ENCODE peak calls at places on chromosomes 16 and 17, in eight cellular contexts. One of them, this sample, is unnamed.

GRCh38 chr17:73142763-73143395 is 21.9 kb upstream of the SSTR2 start:
- DNase-seq in SIG-M5: peak
- DNase-seq in NCI-H446: no peak
- DNase-seq in GM04504: no peak
- DNase-seq in SK-N-DZ: no peak
- DNase-seq in stimulated activated CD4-positive, alpha-beta T cell treated with anti-CD3 and anti-CD28 coated beads, Interleukin-12 subunit alpha, Interleukin-12 subunit beta, amount 100 ng/mL, for 4 hours: no peak
- DNase-seq in NCI-H226: peak
- DNase-seq in amygdala: no peak
- DNase-seq in this sample: no peak

GRCh38 chr16:15777533-15778203 is 79.2 kb downstream of the MYH11 start:
- DNase-seq in NCI-H226: peak
- DNase-seq in GM04504: no peak
- DNase-seq in amygdala: no peak
- DNase-seq in NCI-H446: peak
- DNase-seq in stimulated activated CD4-positive, alpha-beta T cell treated with anti-CD3 and anti-CD28 coated beads, Interleukin-12 subunit alpha, Interleukin-12 subunit beta, amount 100 ng/mL, for 4 hours: no peak
- DNase-seq in SK-N-DZ: peak
- DNase-seq in SIG-M5: no peak
- DNase-seq in this sample: no peak

GRCh38 chr16:31833047-31833446 is 40.6 kb upstream of the ZNF267 start:
- DNase-seq in NCI-H226: no peak
- DNase-seq in stimulated activated CD4-positive, alpha-beta T cell treated with anti-CD3 and anti-CD28 coated beads, Interleukin-12 subunit alpha, Interleukin-12 subunit beta, amount 100 ng/mL, for 4 hours: no peak
- DNase-seq in GM04504: no peak
- DNase-seq in SK-N-DZ: no peak
- DNase-seq in SIG-M5: no peak
- DNase-seq in amygdala: no peak
- DNase-seq in NCI-H446: no peak
- DNase-seq in this sample: no peak

GRCh38 chr16:29804455-29805231 is 1.7 kb upstream of the MAZ start:
- DNase-seq in NCI-H446: peak
- DNase-seq in stimulated activated CD4-positive, alpha-beta T cell treated with anti-CD3 and anti-CD28 coated beads, Interleukin-12 subunit alpha, Interleukin-12 subunit beta, amount 100 ng/mL, for 4 hours: no peak
- DNase-seq in SIG-M5: no peak
- DNase-seq in amygdala: no peak
- DNase-seq in SK-N-DZ: no peak
- DNase-seq in GM04504: no peak
- DNase-seq in NCI-H226: peak
- DNase-seq in this sample: peak

GRCh38 chr16:50167603-50168002 is 14.5 kb downstream of the TENT4B start:
- DNase-seq in NCI-H226: no peak
- DNase-seq in GM04504: no peak
- DNase-seq in amygdala: no peak
- DNase-seq in stimulated activated CD4-positive, alpha-beta T cell treated with anti-CD3 and anti-CD28 coated beads, Interleukin-12 subunit alpha, Interleukin-12 subunit beta, amount 100 ng/mL, for 4 hours: no peak
- DNase-seq in SIG-M5: no peak
- DNase-seq in NCI-H446: no peak
- DNase-seq in SK-N-DZ: no peak
- DNase-seq in this sample: no peak

GRCh38 chr16:76741623-76742022 is 449.4 kb upstream of the MON1B start:
- DNase-seq in amygdala: no peak
- DNase-seq in NCI-H446: no peak
- DNase-seq in NCI-H226: no peak
- DNase-seq in SK-N-DZ: no peak
- DNase-seq in GM04504: no peak
- DNase-seq in SIG-M5: no peak
- DNase-seq in stimulated activated CD4-positive, alpha-beta T cell treated with anti-CD3 and anti-CD28 coated beads, Interleukin-12 subunit alpha, Interleukin-12 subunit beta, amount 100 ng/mL, for 4 hours: no peak
- DNase-seq in this sample: no peak

GRCh38 chr17:54899721-54900456 is 763 bp upstream of the TOM1L1 start:
- DNase-seq in amygdala: no peak
- DNase-seq in SIG-M5: no peak
- DNase-seq in NCI-H446: no peak
- DNase-seq in SK-N-DZ: peak
- DNase-seq in GM04504: no peak
- DNase-seq in NCI-H226: no peak
- DNase-seq in stimulated activated CD4-positive, alpha-beta T cell treated with anti-CD3 and anti-CD28 coated beads, Interleukin-12 subunit alpha, Interleukin-12 subunit beta, amount 100 ng/mL, for 4 hours: no peak
- DNase-seq in this sample: no peak

GRCh38 chr17:40321502-40322416 is 12.8 kb downstream of the RARA start:
- DNase-seq in NCI-H226: no peak
- DNase-seq in NCI-H446: peak
- DNase-seq in amygdala: no peak
- DNase-seq in SK-N-DZ: no peak
- DNase-seq in stimulated activated CD4-positive, alpha-beta T cell treated with anti-CD3 and anti-CD28 coated beads, Interleukin-12 subunit alpha, Interleukin-12 subunit beta, amount 100 ng/mL, for 4 hours: no peak
- DNase-seq in GM04504: no peak
- DNase-seq in SIG-M5: no peak
- DNase-seq in this sample: no peak

GRCh38 chr16:75256871-75257343 is 5.5 kb upstream of the BCAR1 start:
- DNase-seq in NCI-H226: no peak
- DNase-seq in GM04504: no peak
- DNase-seq in NCI-H446: peak
- DNase-seq in SK-N-DZ: peak
- DNase-seq in amygdala: no peak
- DNase-seq in SIG-M5: no peak
- DNase-seq in stimulated activated CD4-positive, alpha-beta T cell treated with anti-CD3 and anti-CD28 coated beads, Interleukin-12 subunit alpha, Interleukin-12 subunit beta, amount 100 ng/mL, for 4 hours: no peak
- DNase-seq in this sample: no peak

GRCh38 chr17:5809056-5809455 is 224.7 kb upstream of the NLRP1 start:
- DNase-seq in GM04504: no peak
- DNase-seq in NCI-H446: no peak
- DNase-seq in stimulated activated CD4-positive, alpha-beta T cell treated with anti-CD3 and anti-CD28 coated beads, Interleukin-12 subunit alpha, Interleukin-12 subunit beta, amount 100 ng/mL, for 4 hours: no peak
- DNase-seq in amygdala: no peak
- DNase-seq in SIG-M5: no peak
- DNase-seq in SK-N-DZ: no peak
- DNase-seq in NCI-H226: no peak
- DNase-seq in this sample: no peak

GRCh38 chr17:80677214-80677756 is 132.6 kb downstream of the RPTOR start:
- DNase-seq in stimulated activated CD4-positive, alpha-beta T cell treated with anti-CD3 and anti-CD28 coated beads, Interleukin-12 subunit alpha, Interleukin-12 subunit beta, amount 100 ng/mL, for 4 hours: no peak
- DNase-seq in SIG-M5: no peak
- DNase-seq in amygdala: no peak
- DNase-seq in NCI-H226: no peak
- DNase-seq in SK-N-DZ: no peak
- DNase-seq in GM04504: no peak
- DNase-seq in NCI-H446: no peak
- DNase-seq in this sample: no peak

GRCh38 chr16:29821663-29822115 is 1.4 kb downstream of the MVP start:
- DNase-seq in NCI-H446: no peak
- DNase-seq in amygdala: no peak
- DNase-seq in GM04504: no peak
- DNase-seq in stimulated activated CD4-positive, alpha-beta T cell treated with anti-CD3 and anti-CD28 coated beads, Interleukin-12 subunit alpha, Interleukin-12 subunit beta, amount 100 ng/mL, for 4 hours: no peak
- DNase-seq in NCI-H226: peak
- DNase-seq in SIG-M5: no peak
- DNase-seq in SK-N-DZ: no peak
- DNase-seq in this sample: no peak

GRCh38 chr17:17151541-17151940 is 54.6 kb downstream of the PLD6 start:
- DNase-seq in GM04504: no peak
- DNase-seq in SK-N-DZ: no peak
- DNase-seq in stimulated activated CD4-positive, alpha-beta T cell treated with anti-CD3 and anti-CD28 coated beads, Interleukin-12 subunit alpha, Interleukin-12 subunit beta, amount 100 ng/mL, for 4 hours: no peak
- DNase-seq in SIG-M5: no peak
- DNase-seq in amygdala: no peak
- DNase-seq in NCI-H226: peak
- DNase-seq in NCI-H446: no peak
- DNase-seq in this sample: no peak

GRCh38 chr17:35890774-35891155 is 10.6 kb upstream of the CCL5 start:
- DNase-seq in stimulated activated CD4-positive, alpha-beta T cell treated with anti-CD3 and anti-CD28 coated beads, Interleukin-12 subunit alpha, Interleukin-12 subunit beta, amount 100 ng/mL, for 4 hours: no peak
- DNase-seq in NCI-H446: no peak
- DNase-seq in amygdala: no peak
- DNase-seq in SK-N-DZ: no peak
- DNase-seq in NCI-H226: no peak
- DNase-seq in SIG-M5: no peak
- DNase-seq in GM04504: no peak
- DNase-seq in this sample: no peak

GRCh38 chr16:49539758-49540157 is 166.2 kb downstream of the C16orf78 start:
- DNase-seq in stimulated activated CD4-positive, alpha-beta T cell treated with anti-CD3 and anti-CD28 coated beads, Interleukin-12 subunit alpha, Interleukin-12 subunit beta, amount 100 ng/mL, for 4 hours: no peak
- DNase-seq in SK-N-DZ: no peak
- DNase-seq in GM04504: no peak
- DNase-seq in NCI-H226: no peak
- DNase-seq in NCI-H446: no peak
- DNase-seq in amygdala: no peak
- DNase-seq in SIG-M5: no peak
- DNase-seq in this sample: no peak

GRCh38 chr16:49843758-49844157 is 12.2 kb downstream of the ZNF423 start:
- DNase-seq in GM04504: no peak
- DNase-seq in NCI-H446: no peak
- DNase-seq in SIG-M5: no peak
- DNase-seq in NCI-H226: no peak
- DNase-seq in stimulated activated CD4-positive, alpha-beta T cell treated with anti-CD3 and anti-CD28 coated beads, Interleukin-12 subunit alpha, Interleukin-12 subunit beta, amount 100 ng/mL, for 4 hours: no peak
- DNase-seq in SK-N-DZ: no peak
- DNase-seq in amygdala: no peak
- DNase-seq in this sample: no peak

GRCh38 chr16:48865511-48865910 is 255.5 kb upstream of the N4BP1 start:
- DNase-seq in NCI-H226: no peak
- DNase-seq in stimulated activated CD4-positive, alpha-beta T cell treated with anti-CD3 and anti-CD28 coated beads, Interleukin-12 subunit alpha, Interleukin-12 subunit beta, amount 100 ng/mL, for 4 hours: no peak
- DNase-seq in SIG-M5: no peak
- DNase-seq in GM04504: no peak
- DNase-seq in NCI-H446: no peak
- DNase-seq in amygdala: no peak
- DNase-seq in SK-N-DZ: no peak
- DNase-seq in this sample: no peak

This sample was measured in head of caudate nucleus.